ENCODE peak calls at places on chromosomes 1 and 21, in eight cellular contexts. One of them, this sample, is unnamed.

GRCh38 chr1:66723985-66724384 is 28.3 kb upstream of the DYNLT5 start:
- DNase-seq in activated CD8-positive, alpha-beta memory T cell treated with anti-CD3 and anti-CD28 coated beads, Interleukin-2, amount 50 U/mL, for 48 hours: no peak
- DNase-seq in stimulated activated CD4-positive, alpha-beta T cell treated with anti-CD3 and anti-CD28 coated beads, Interleukin-1b, Interleukin-23, amount 100 ng/mL, for 24 hours: no peak
- DNase-seq in hippocampal formation: no peak
- DNase-seq in DMS 273 treated with DMSO at 0.1 percent for 48 hours: no peak
- DNase-seq in skeletal muscle cell: no peak
- DNase-seq in effector CD4-positive, alpha-beta T cell: no peak
- DNase-seq in NCI-H1092: no peak
- DNase-seq in this sample: no peak

GRCh38 chr1:166432655-166433054 is 265.9 kb upstream of the FAM78B start:
- DNase-seq in NCI-H1092: no peak
- DNase-seq in stimulated activated CD4-positive, alpha-beta T cell treated with anti-CD3 and anti-CD28 coated beads, Interleukin-1b, Interleukin-23, amount 100 ng/mL, for 24 hours: no peak
- DNase-seq in DMS 273 treated with DMSO at 0.1 percent for 48 hours: no peak
- DNase-seq in skeletal muscle cell: no peak
- DNase-seq in activated CD8-positive, alpha-beta memory T cell treated with anti-CD3 and anti-CD28 coated beads, Interleukin-2, amount 50 U/mL, for 48 hours: no peak
- DNase-seq in effector CD4-positive, alpha-beta T cell: no peak
- DNase-seq in hippocampal formation: no peak
- DNase-seq in this sample: no peak

GRCh38 chr1:244291171-244291866 is 160.4 kb downstream of the ADSS2 start:
- DNase-seq in stimulated activated CD4-positive, alpha-beta T cell treated with anti-CD3 and anti-CD28 coated beads, Interleukin-1b, Interleukin-23, amount 100 ng/mL, for 24 hours: no peak
- DNase-seq in activated CD8-positive, alpha-beta memory T cell treated with anti-CD3 and anti-CD28 coated beads, Interleukin-2, amount 50 U/mL, for 48 hours: no peak
- DNase-seq in hippocampal formation: no peak
- DNase-seq in skeletal muscle cell: no peak
- DNase-seq in effector CD4-positive, alpha-beta T cell: no peak
- DNase-seq in NCI-H1092: no peak
- DNase-seq in DMS 273 treated with DMSO at 0.1 percent for 48 hours: no peak
- DNase-seq in this sample: no peak

GRCh38 chr1:151596166-151596933 is 15.5 kb upstream of the SNX27 start:
- DNase-seq in stimulated activated CD4-positive, alpha-beta T cell treated with anti-CD3 and anti-CD28 coated beads, Interleukin-1b, Interleukin-23, amount 100 ng/mL, for 24 hours: no peak
- DNase-seq in skeletal muscle cell: no peak
- DNase-seq in NCI-H1092: no peak
- DNase-seq in effector CD4-positive, alpha-beta T cell: no peak
- DNase-seq in hippocampal formation: no peak
- DNase-seq in activated CD8-positive, alpha-beta memory T cell treated with anti-CD3 and anti-CD28 coated beads, Interleukin-2, amount 50 U/mL, for 48 hours: no peak
- DNase-seq in DMS 273 treated with DMSO at 0.1 percent for 48 hours: no peak
- DNase-seq in this sample: no peak

GRCh38 chr21:43362306-43362927 is 64.5 kb downstream of the SIK1 start:
- DNase-seq in effector CD4-positive, alpha-beta T cell: peak; percentile 85
- DNase-seq in DMS 273 treated with DMSO at 0.1 percent for 48 hours: peak; percentile 32
- DNase-seq in activated CD8-positive, alpha-beta memory T cell treated with anti-CD3 and anti-CD28 coated beads, Interleukin-2, amount 50 U/mL, for 48 hours: peak; percentile 85
- DNase-seq in skeletal muscle cell: peak; percentile 80
- DNase-seq in NCI-H1092: peak; percentile 84
- DNase-seq in hippocampal formation: peak; percentile 32
- DNase-seq in stimulated activated CD4-positive, alpha-beta T cell treated with anti-CD3 and anti-CD28 coated beads, Interleukin-1b, Interleukin-23, amount 100 ng/mL, for 24 hours: peak; percentile 50
- DNase-seq in this sample: no peak

GRCh38 chr1:63829349-63830327 is 55.8 kb downstream of the ROR1 start:
- DNase-seq in effector CD4-positive, alpha-beta T cell: no peak
- DNase-seq in skeletal muscle cell: no peak
- DNase-seq in NCI-H1092: no peak
- DNase-seq in DMS 273 treated with DMSO at 0.1 percent for 48 hours: no peak
- DNase-seq in stimulated activated CD4-positive, alpha-beta T cell treated with anti-CD3 and anti-CD28 coated beads, Interleukin-1b, Interleukin-23, amount 100 ng/mL, for 24 hours: no peak
- DNase-seq in activated CD8-positive, alpha-beta memory T cell treated with anti-CD3 and anti-CD28 coated beads, Interleukin-2, amount 50 U/mL, for 48 hours: no peak
- DNase-seq in hippocampal formation: no peak
- DNase-seq in this sample: no peak

GRCh38 chr1:20366076-20366765 is 75.5 kb downstream of the VWA5B1 start:
- DNase-seq in stimulated activated CD4-positive, alpha-beta T cell treated with anti-CD3 and anti-CD28 coated beads, Interleukin-1b, Interleukin-23, amount 100 ng/mL, for 24 hours: no peak
- DNase-seq in hippocampal formation: no peak
- DNase-seq in activated CD8-positive, alpha-beta memory T cell treated with anti-CD3 and anti-CD28 coated beads, Interleukin-2, amount 50 U/mL, for 48 hours: no peak
- DNase-seq in NCI-H1092: peak; percentile 23
- DNase-seq in effector CD4-positive, alpha-beta T cell: no peak
- DNase-seq in DMS 273 treated with DMSO at 0.1 percent for 48 hours: no peak
- DNase-seq in skeletal muscle cell: no peak
- DNase-seq in this sample: no peak

GRCh38 chr1:8232036-8232757 is 85.7 kb upstream of the SLC45A1 start:
- DNase-seq in effector CD4-positive, alpha-beta T cell: no peak
- DNase-seq in activated CD8-positive, alpha-beta memory T cell treated with anti-CD3 and anti-CD28 coated beads, Interleukin-2, amount 50 U/mL, for 48 hours: no peak
- DNase-seq in hippocampal formation: no peak
- DNase-seq in NCI-H1092: no peak
- DNase-seq in skeletal muscle cell: no peak
- DNase-seq in stimulated activated CD4-positive, alpha-beta T cell treated with anti-CD3 and anti-CD28 coated beads, Interleukin-1b, Interleukin-23, amount 100 ng/mL, for 24 hours: no peak
- DNase-seq in DMS 273 treated with DMSO at 0.1 percent for 48 hours: no peak
- DNase-seq in this sample: no peak

GRCh38 chr1:5331101-5331500 is 661.1 kb downstream of the NPHP4 start:
- DNase-seq in NCI-H1092: no peak
- DNase-seq in DMS 273 treated with DMSO at 0.1 percent for 48 hours: no peak
- DNase-seq in effector CD4-positive, alpha-beta T cell: no peak
- DNase-seq in stimulated activated CD4-positive, alpha-beta T cell treated with anti-CD3 and anti-CD28 coated beads, Interleukin-1b, Interleukin-23, amount 100 ng/mL, for 24 hours: no peak
- DNase-seq in skeletal muscle cell: no peak
- DNase-seq in hippocampal formation: no peak
- DNase-seq in activated CD8-positive, alpha-beta memory T cell treated with anti-CD3 and anti-CD28 coated beads, Interleukin-2, amount 50 U/mL, for 48 hours: no peak
- DNase-seq in this sample: no peak

GRCh38 chr1:177181280-177181630 is 10.5 kb downstream of the BRINP2 start:
- DNase-seq in activated CD8-positive, alpha-beta memory T cell treated with anti-CD3 and anti-CD28 coated beads, Interleukin-2, amount 50 U/mL, for 48 hours: no peak
- DNase-seq in hippocampal formation: no peak
- DNase-seq in skeletal muscle cell: no peak
- DNase-seq in effector CD4-positive, alpha-beta T cell: no peak
- DNase-seq in NCI-H1092: no peak
- DNase-seq in DMS 273 treated with DMSO at 0.1 percent for 48 hours: no peak
- DNase-seq in stimulated activated CD4-positive, alpha-beta T cell treated with anti-CD3 and anti-CD28 coated beads, Interleukin-1b, Interleukin-23, amount 100 ng/mL, for 24 hours: no peak
- DNase-seq in this sample: no peak

GRCh38 chr1:32353886-32354570 is 8.3 kb downstream of the FAM229A start:
- DNase-seq in activated CD8-positive, alpha-beta memory T cell treated with anti-CD3 and anti-CD28 coated beads, Interleukin-2, amount 50 U/mL, for 48 hours: no peak
- DNase-seq in hippocampal formation: no peak
- DNase-seq in stimulated activated CD4-positive, alpha-beta T cell treated with anti-CD3 and anti-CD28 coated beads, Interleukin-1b, Interleukin-23, amount 100 ng/mL, for 24 hours: no peak
- DNase-seq in NCI-H1092: no peak
- DNase-seq in effector CD4-positive, alpha-beta T cell: no peak
- DNase-seq in DMS 273 treated with DMSO at 0.1 percent for 48 hours: no peak
- DNase-seq in skeletal muscle cell: peak; percentile 39
- DNase-seq in this sample: no peak

GRCh38 chr1:121483961-121484424 is 299.2 kb downstream of the SRGAP2C start:
- DNase-seq in hippocampal formation: no peak
- DNase-seq in effector CD4-positive, alpha-beta T cell: no peak
- DNase-seq in stimulated activated CD4-positive, alpha-beta T cell treated with anti-CD3 and anti-CD28 coated beads, Interleukin-1b, Interleukin-23, amount 100 ng/mL, for 24 hours: no peak
- DNase-seq in DMS 273 treated with DMSO at 0.1 percent for 48 hours: no peak
- DNase-seq in skeletal muscle cell: peak; percentile 81
- DNase-seq in NCI-H1092: no peak
- DNase-seq in activated CD8-positive, alpha-beta memory T cell treated with anti-CD3 and anti-CD28 coated beads, Interleukin-2, amount 50 U/mL, for 48 hours: no peak
- DNase-seq in this sample: no peak

GRCh38 chr1:183585038-183585437 is 5.2 kb downstream of the NCF2 start:
- DNase-seq in hippocampal formation: no peak
- DNase-seq in NCI-H1092: no peak
- DNase-seq in stimulated activated CD4-positive, alpha-beta T cell treated with anti-CD3 and anti-CD28 coated beads, Interleukin-1b, Interleukin-23, amount 100 ng/mL, for 24 hours: no peak
- DNase-seq in DMS 273 treated with DMSO at 0.1 percent for 48 hours: no peak
- DNase-seq in effector CD4-positive, alpha-beta T cell: no peak
- DNase-seq in skeletal muscle cell: no peak
- DNase-seq in activated CD8-positive, alpha-beta memory T cell treated with anti-CD3 and anti-CD28 coated beads, Interleukin-2, amount 50 U/mL, for 48 hours: no peak
- DNase-seq in this sample: no peak

GRCh38 chr1:109040627-109041613 is 982 bp downstream of the WDR47 start:
- DNase-seq in DMS 273 treated with DMSO at 0.1 percent for 48 hours: no peak
- DNase-seq in NCI-H1092: peak; percentile 23
- DNase-seq in activated CD8-positive, alpha-beta memory T cell treated with anti-CD3 and anti-CD28 coated beads, Interleukin-2, amount 50 U/mL, for 48 hours: peak; percentile 72
- DNase-seq in effector CD4-positive, alpha-beta T cell: peak; percentile 26
- DNase-seq in skeletal muscle cell: no peak
- DNase-seq in hippocampal formation: peak; percentile 29
- DNase-seq in stimulated activated CD4-positive, alpha-beta T cell treated with anti-CD3 and anti-CD28 coated beads, Interleukin-1b, Interleukin-23, amount 100 ng/mL, for 24 hours: peak; percentile 23
- DNase-seq in this sample: no peak

GRCh38 chr1:8047112-8047511 is 21.0 kb upstream of the ERRFI1 start:
- DNase-seq in stimulated activated CD4-positive, alpha-beta T cell treated with anti-CD3 and anti-CD28 coated beads, Interleukin-1b, Interleukin-23, amount 100 ng/mL, for 24 hours: no peak
- DNase-seq in skeletal muscle cell: peak; percentile 74
- DNase-seq in DMS 273 treated with DMSO at 0.1 percent for 48 hours: peak; percentile 10
- DNase-seq in NCI-H1092: no peak
- DNase-seq in activated CD8-positive, alpha-beta memory T cell treated with anti-CD3 and anti-CD28 coated beads, Interleukin-2, amount 50 U/mL, for 48 hours: no peak
- DNase-seq in effector CD4-positive, alpha-beta T cell: no peak
- DNase-seq in hippocampal formation: no peak
- DNase-seq in this sample: no peak

GRCh38 chr1:234535208-234535607 is 56.2 kb upstream of the TARBP1 start:
- DNase-seq in DMS 273 treated with DMSO at 0.1 percent for 48 hours: no peak
- DNase-seq in stimulated activated CD4-positive, alpha-beta T cell treated with anti-CD3 and anti-CD28 coated beads, Interleukin-1b, Interleukin-23, amount 100 ng/mL, for 24 hours: no peak
- DNase-seq in activated CD8-positive, alpha-beta memory T cell treated with anti-CD3 and anti-CD28 coated beads, Interleukin-2, amount 50 U/mL, for 48 hours: no peak
- DNase-seq in skeletal muscle cell: no peak
- DNase-seq in hippocampal formation: no peak
- DNase-seq in effector CD4-positive, alpha-beta T cell: no peak
- DNase-seq in NCI-H1092: no peak
- DNase-seq in this sample: no peak

This sample was measured in NCI-H2029 treated with DMSO at 0.1 percent for 48 hours.